ENCODE peak calls at places on chromosomes 6 and 20, in five cellular contexts. U is GM23248, N is GM23338, I is PC-9, K is MM.1S. E is an unnamed sample. For H3K9me2 and H4K20me1, the result is how much of the 10 kb centered on the place peaks cover.

GRCh38 chr6:44010411-44011349 is 116.6 kb downstream of the MRPL14 start:
- DNase-seq in U (peak), N (no peak), I (peak), K (no peak), E (peak)

GRCh38 chr6:110589865-110590513 is 113.6 kb upstream of the SLC22A16 start:
- DNase-seq in U (no peak), N (no peak), I (no peak), K (no peak), E (no peak)

GRCh38 chr6:61809004-61809595 is 476.9 kb downstream of the KHDRBS2 start:
- DNase-seq in U (peak), N (peak), I (peak), K (peak), E (peak)

GRCh38 chr6:27495386-27496135 is 22.7 kb upstream of the ZNF184 start:
- DNase-seq in U (peak), N (peak), I (peak), K (no peak), E (peak)

GRCh38 chr6:2563635-2564034 is 187.1 kb downstream of the MYLK4 start:
- DNase-seq in U (no peak), N (no peak), I (no peak), K (peak), E (peak)

GRCh38 chr6:36834576-36835293 is 4.5 kb downstream of the CPNE5 start:
- DNase-seq in U (no peak), N (peak), I (no peak), K (no peak), E (no peak)

GRCh38 chr6:83974409-83975050 is 59.0 kb upstream of the MRAP2 start:
- DNase-seq in U (no peak), N (no peak), I (no peak), K (no peak), E (no peak)

GRCh38 chr6:22350109-22350508 is 53.3 kb upstream of the PRL start:
- DNase-seq in U (no peak), N (no peak), I (no peak), K (no peak), E (no peak)

GRCh38 chr20:57760698-57761412 is 51.0 kb upstream of the PMEPA1 start:
- DNase-seq in U (no peak), N (no peak), I (no peak), K (no peak), E (peak)

GRCh38 chr6:137223370-137224131 is 4.4 kb upstream of the IFNGR1 start:
- DNase-seq in U (peak), N (no peak), I (peak), K (no peak), E (peak)

GRCh38 chr6:53961679-53962370 is 149.4 kb upstream of the MLIP start:
- DNase-seq in U (peak), N (peak), I (no peak), K (no peak), E (peak)

GRCh38 chr6:33802186-33803061 is 1.4 kb downstream of the MLN start:
- DNase-seq in U (no peak), N (no peak), I (no peak), K (no peak), E (no peak)

GRCh38 chr20:44886276-44886671 is 769 bp downstream of the YWHAB start:
- DNase-seq in U (peak), N (peak), I (no peak), K (no peak), E (no peak)

GRCh38 chr20:13355386-13355785 is 134.3 kb downstream of the ISM1 start:
- DNase-seq in U (peak), N (no peak), I (no peak), K (no peak), E (no peak)

GRCh38 chr6:149318581-149319286 is 1.2 kb downstream of the TAB2 start:
- DNase-seq in U (peak), N (peak), I (no peak), K (peak), E (peak)

GRCh38 chr20:34873583-34874093 is 982 bp upstream of the GGT7 start:
- DNase-seq in U (no peak), N (no peak), I (no peak), K (no peak), E (no peak)

GRCh38 chr20:34877002-34877264 is 521 bp downstream of the ACSS2 start:
- DNase-seq in U (no peak), N (peak), I (no peak), K (no peak), E (peak)

GRCh38 chr20:34875657-34876160 is 703 bp upstream of the ACSS2 start:
- DNase-seq in U (no peak), N (no peak), I (no peak), K (no peak), E (no peak)

GRCh38 chr20:34874094-34874654 is 1.5 kb upstream of the GGT7 start:
- DNase-seq in U (peak), N (peak), I (peak), K (peak), E (peak)

DNA sequence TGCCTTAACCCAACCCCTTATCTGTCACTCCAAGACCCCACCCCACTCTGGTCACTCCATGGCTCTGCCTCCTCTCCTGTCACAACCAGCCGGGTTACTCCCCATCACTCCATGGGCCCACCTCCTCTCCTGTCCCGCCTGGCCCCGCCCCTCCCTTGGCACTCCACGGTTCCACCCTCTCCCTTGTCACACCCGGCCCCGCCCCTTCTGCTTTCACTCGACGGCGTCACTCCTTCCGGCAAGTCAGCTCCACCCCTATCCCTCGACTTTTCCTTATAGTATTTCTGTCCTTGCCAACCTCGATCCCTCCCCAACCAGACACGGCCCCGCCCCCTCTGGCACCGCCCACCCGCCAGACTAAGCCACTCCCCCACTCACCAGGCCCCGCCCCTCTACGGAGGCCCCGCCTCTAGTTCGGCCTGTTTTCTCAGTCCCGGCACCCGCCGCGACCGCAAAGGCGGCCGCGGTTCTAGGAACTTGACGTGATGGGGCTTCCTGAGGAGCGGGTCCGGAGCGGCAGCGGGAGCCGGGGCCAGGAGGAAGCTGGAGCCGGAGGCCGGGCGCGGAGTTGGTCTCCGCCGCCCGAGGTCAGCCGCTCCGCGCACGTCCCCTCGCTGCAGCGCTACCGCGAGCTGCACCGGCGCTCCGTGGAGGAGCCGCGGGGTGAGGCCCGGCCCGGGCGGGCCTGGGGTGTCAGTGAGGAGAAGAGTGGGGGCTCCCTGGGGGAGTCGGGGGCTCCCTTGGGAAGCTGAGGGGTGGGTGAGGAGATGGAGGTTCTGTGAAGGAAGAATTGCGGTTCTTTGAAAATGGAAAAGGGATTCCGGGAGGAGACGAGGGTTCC is at the start of gene ACSS2:
- DNase-seq in U (peak), N (peak), I (peak), K (peak), E (peak)
- H3K9me2 ChIP-seq in U (under half), N (under half), I (under half), K (under half), E (under half)

DNA sequence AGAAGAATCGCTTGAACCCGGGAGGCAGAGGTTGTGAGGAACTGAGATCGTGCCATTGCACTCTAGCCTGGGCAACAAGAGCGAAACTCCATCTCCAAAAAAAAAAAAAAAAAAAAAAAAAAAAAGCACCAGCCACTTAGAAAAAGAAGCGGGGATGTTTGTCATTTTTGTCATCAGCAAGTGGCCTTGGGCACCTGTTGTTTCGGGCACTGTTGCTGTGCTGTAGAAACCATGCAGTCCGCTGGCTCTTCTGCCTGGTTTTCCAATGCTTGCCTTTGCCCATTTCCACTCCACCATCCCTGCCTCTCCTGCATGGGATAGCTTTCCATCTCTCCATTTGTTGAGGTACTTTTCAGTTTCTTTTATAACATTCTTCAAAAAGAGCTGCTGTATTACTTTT is 129.3 kb downstream of the ARID1B start:
- DNase-seq in U (no peak), N (no peak), I (no peak), K (no peak), E (no peak)
- H4K20me1 ChIP-seq in U (under half), N (under half), I (under half), K (under half), E (under half)

DNA sequence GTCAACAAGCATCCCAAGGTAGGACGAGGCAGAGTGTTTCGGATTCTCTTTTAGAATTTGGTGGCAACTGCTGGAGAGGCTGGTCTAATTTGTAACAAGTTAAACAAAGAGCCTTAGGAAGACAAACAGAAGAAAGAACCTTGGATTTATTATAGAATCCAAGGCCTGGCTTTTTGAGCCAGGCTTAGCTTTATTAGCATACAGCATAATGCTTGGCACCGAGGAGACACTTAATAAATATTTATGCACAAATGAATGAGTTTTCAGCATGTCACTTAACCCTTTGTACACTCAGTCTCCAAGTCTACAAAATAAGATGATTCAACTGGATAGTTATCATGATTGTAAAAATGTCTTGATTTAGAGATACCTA is 38.2 kb upstream of the AFDN start:
- DNase-seq in U (no peak), N (no peak), I (no peak), K (no peak), E (no peak)
- H3K9me2 ChIP-seq in U (under half), N (under half), I (under half), K (under half), E (under half)

GRCh38 chr6:4848382-4849068 is 72.3 kb downstream of the CDYL start:
- DNase-seq in U (peak), N (peak), I (peak), K (no peak), E (peak)
- H4K20me1 ChIP-seq in U (under half), N (half or more), I (under half), K (under half), E (half or more)

GRCh38 chr6:46290916-46291633 is 120.3 kb upstream of the ENPP5 start:
- DNase-seq in U (no peak), N (peak), I (no peak), K (no peak), E (no peak)
- H3K9me2 ChIP-seq in U (under half), N (under half), I (under half), K (under half), E (under half)

GRCh38 chr6:98844244-98845161 is 10.1 kb downstream of the POU3F2 start:
- DNase-seq in U (no peak), N (no peak), I (no peak), K (no peak), E (no peak)
- H4K20me1 ChIP-seq in U (under half), N (under half), I (under half), K (under half), E (under half)

DNA sequence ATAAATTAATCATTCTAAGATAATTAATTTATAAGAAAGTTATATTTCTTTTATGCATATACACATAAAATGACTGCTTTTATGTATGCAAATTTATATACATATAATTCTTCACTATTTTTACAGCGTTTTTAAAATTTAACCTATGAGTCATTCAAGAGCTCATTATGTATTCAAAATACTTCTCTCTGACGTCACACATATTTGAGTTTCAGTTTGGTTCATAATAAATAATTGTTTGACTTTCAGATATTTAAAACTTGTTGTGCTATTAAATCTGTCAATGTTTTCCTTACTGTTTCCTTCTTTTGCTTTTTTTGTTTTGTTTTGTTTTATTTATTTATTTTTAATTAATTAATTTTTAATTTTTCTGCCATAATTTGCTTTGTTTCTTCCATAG is 467.5 kb upstream of the ADGRB3 start:
- DNase-seq in U (no peak), N (no peak), I (no peak), K (no peak), E (no peak)
- H3K9me2 ChIP-seq in U (under half), N (under half), I (under half), K (under half), E (under half)

DNA sequence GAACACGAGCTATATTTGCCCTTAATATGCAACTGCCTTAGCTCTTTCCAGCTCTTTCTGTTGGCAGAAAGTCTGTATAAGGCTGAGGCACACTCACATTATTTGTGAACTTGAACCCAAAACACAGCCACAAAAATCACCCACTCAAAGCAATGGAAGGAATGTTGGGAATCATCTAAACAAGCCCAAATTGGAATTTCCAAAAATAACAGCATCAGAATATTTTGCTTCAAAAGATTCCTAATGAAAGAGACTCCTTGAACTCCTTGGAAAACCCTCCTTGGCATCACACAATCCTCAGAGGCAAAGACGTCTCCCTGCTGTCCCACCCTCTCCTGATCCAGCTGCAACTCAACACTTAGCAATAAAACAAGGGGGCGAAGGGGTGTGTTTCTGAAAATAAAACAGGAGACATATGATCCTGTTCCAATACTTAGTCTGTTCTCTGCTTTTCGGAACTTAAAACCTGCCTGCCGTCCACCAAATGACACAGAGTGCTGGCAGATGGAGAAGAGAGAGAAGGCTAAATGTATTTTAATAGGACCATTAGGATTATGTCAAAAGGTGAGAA is 320.8 kb upstream of the JARID2 start:
- DNase-seq in U (peak), N (no peak), I (no peak), K (no peak), E (no peak)
- H4K20me1 ChIP-seq in U (under half), N (under half), I (under half), K (under half), E (under half)

GRCh38 chr6:131456565-131456964 is 116.5 kb upstream of the ARG1 start:
- DNase-seq in U (no peak), N (no peak), I (no peak), K (no peak), E (no peak)
- H3K9me2 ChIP-seq in U (under half), N (under half), I (under half), K (under half), E (under half)

GRCh38 chr6:89400912-89401399 is 11.1 kb downstream of the RRAGD start:
- DNase-seq in U (no peak), N (no peak), I (no peak), K (no peak), E (no peak)
- H4K20me1 ChIP-seq in U (under half), N (under half), I (under half), K (under half), E (under half)